ENCODE peak calls at places on chromosome 7, in six cellular contexts. P is fibroblast of mammary gland, H is right atrium auricular region, T is tibial artery, B is A549, F is foreskin fibroblast. S is an unnamed sample.

GRCh38 chr7:29639887-29640600 is 76.4 kb downstream of the PRR15 start:
- DNase-seq in F (no peak), T (no peak), B (no peak), P (no peak), H (no peak), S (no peak)

GRCh38 chr7:151430391-151431205 is 9.3 kb downstream of the CRYGN start:
- DNase-seq in F (no peak), B (no peak), T (no peak), P (no peak), H (no peak), S (no peak)

GRCh38 chr7:68470836-68471235 is 1127.4 kb upstream of the AUTS2 start:
- DNase-seq in F (no peak), T (no peak), B (no peak), H (no peak), P (no peak), S (no peak)

GRCh38 chr7:18505870-18506460 is 10.4 kb downstream of the HDAC9 start:
- DNase-seq in B (no peak), H (no peak), P (peak; percentile 48), F (peak; percentile 67), T (no peak), S (peak; percentile 60)

GRCh38 chr7:94135180-94135579 is 131.0 kb upstream of the BET1 start:
- DNase-seq in T (no peak), P (peak; percentile 22), F (peak; percentile 56), B (no peak), H (no peak), S (no peak)

GRCh38 chr7:21903074-21903786 is 42.5 kb downstream of the CDCA7L start:
- DNase-seq in P (peak; percentile 58), B (no peak), H (no peak), F (no peak), T (no peak), S (no peak)

GRCh38 chr7:29918850-29919249 is 70.8 kb downstream of the SCRN1 start:
- DNase-seq in H (no peak), T (no peak), B (no peak), F (no peak), P (no peak), S (no peak)

GRCh38 chr7:98802088-98802780 is 67.6 kb downstream of the TMEM130 start:
- DNase-seq in F (peak; percentile 81), T (peak; percentile 88), P (peak; percentile 72), H (no peak), B (peak; percentile 49), S (peak; percentile 68)

GRCh38 chr7:32243891-32244290 is 173.7 kb upstream of the PDE1C start:
- DNase-seq in T (no peak), F (no peak), P (no peak), B (no peak), H (no peak), S (no peak)

GRCh38 chr7:32536016-32536415 is 40.7 kb downstream of the AVL9 start:
- DNase-seq in H (no peak), B (no peak), P (no peak), F (peak; percentile 21), T (no peak), S (no peak)

GRCh38 chr7:6226194-6226799 is 46.1 kb downstream of the CYTH3 start:
- DNase-seq in B (peak; percentile 73), P (peak; percentile 83), F (peak; percentile 86), H (no peak), T (no peak), S (peak; percentile 93)

GRCh38 chr7:30740417-30741181 is 11.3 kb upstream of the INMT start:
- DNase-seq in H (peak; percentile 80), P (peak; percentile 63), B (peak; percentile 56), T (peak; percentile 84), F (peak; percentile 86), S (peak; percentile 57)

GRCh38 chr7:106462365-106462859 is 177.6 kb upstream of the NAMPT start:
- DNase-seq in B (peak; percentile 50), H (no peak), F (peak; percentile 67), P (peak; percentile 55), T (no peak), S (peak; percentile 40)

GRCh38 chr7:108686494-108686893 is 116.8 kb downstream of the DNAJB9 start:
- DNase-seq in F (no peak), B (no peak), P (no peak), T (no peak), H (no peak), S (no peak)

GRCh38 chr7:150876817-150877526 is 24.7 kb downstream of the AOC1 start:
- DNase-seq in H (peak; percentile 63), P (peak; percentile 95), F (peak; percentile 43), B (peak; percentile 76), T (no peak), S (peak; percentile 74)

GRCh38 chr7:16657656-16658279 is 11.8 kb downstream of the BZW2 start:
- DNase-seq in H (no peak), P (peak; percentile 94), F (peak; percentile 96), T (no peak), B (peak; percentile 77), S (peak; percentile 91)

GRCh38 chr7:120114626-120115025 is 158.3 kb upstream of the KCND2 start:
- DNase-seq in F (no peak), H (no peak), T (no peak), P (no peak), B (no peak), S (no peak)

GRCh38 chr7:85052056-85052737 is 134.7 kb downstream of the SEMA3D start:
- DNase-seq in F (no peak), H (no peak), P (no peak), B (no peak), T (no peak), S (no peak)

GRCh38 chr7:91357929-91358328 is 93.7 kb downstream of the FZD1 start:
- DNase-seq in H (no peak), P (peak; percentile 62), F (peak; percentile 58), T (no peak), B (no peak), S (peak; percentile 31)

GRCh38 chr7:110264288-110264687 is 826.6 kb upstream of the LRRN3 start:
- DNase-seq in T (no peak), P (no peak), B (no peak), H (no peak), F (no peak), S (no peak)

GRCh38 chr7:122689346-122690109 is 9.4 kb downstream of the RNF133 start:
- DNase-seq in F (no peak), T (no peak), B (no peak), H (no peak), P (no peak), S (no peak)

GRCh38 chr7:35780070-35780469 is 20.8 kb upstream of the SEPTIN7 start:
- DNase-seq in P (no peak), T (no peak), F (no peak), B (no peak), H (no peak), S (no peak)

DNA sequence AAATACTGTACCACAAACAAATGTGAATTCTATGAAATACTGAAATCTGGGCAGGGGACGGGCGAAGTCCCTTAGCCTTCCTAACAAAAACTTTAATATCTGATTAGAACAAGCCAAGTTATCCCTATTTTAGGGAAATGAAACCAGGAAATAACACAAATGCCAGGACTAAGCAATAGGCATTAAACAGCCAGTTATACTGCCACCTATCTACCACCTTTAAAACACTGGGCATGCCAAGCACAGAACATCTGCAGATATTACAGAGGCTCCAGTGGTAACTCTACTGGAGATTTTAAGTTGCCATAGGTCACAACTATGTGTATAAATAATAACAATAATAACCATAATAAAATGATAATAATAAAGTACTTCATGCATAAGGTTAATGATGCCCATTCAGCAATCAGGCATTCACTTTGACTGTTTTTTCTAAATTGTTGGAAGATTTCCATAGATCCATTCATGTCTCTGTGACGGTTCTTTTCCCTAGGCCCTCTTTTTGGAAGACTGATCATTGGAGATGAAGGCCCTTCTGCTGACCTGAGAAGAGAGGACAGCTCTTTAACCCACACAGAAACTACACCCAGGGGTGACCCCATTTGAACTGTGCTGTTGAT is 195.7 kb downstream of the CACNA2D1 start:
- DNase-seq in F (peak; percentile 49), H (no peak), T (no peak), P (peak; percentile 34), B (peak; percentile 38), S (peak; percentile 12)
- TF ChIP-seq CTCF in F (peak; percentile 52), H (peak; percentile 64), T (no peak), P (peak; percentile 74), B (peak; percentile 61), S (peak; percentile 51)

DNA sequence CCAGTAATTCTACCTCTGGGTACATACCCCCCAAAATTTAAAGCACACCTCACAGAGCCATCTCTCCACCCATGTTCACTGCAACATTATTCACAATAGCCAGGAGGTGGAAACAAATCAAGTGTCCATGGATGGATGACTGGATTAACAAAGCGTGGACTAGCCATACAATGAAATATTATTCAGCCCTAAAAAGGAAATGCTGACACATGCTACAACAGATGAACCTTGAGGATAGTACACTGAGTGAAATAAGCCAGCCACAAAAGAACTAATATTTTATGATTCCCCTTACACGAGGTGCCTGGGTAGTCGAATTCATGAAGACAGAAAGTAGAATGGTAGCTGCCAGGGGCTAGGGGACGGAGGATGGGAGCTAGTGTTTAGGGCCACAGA is 31.1 kb upstream of the PTPRN2 start:
- DNase-seq in H (no peak), P (no peak), B (no peak), T (no peak), F (no peak), S (no peak)
- TF ChIP-seq CTCF in H (no peak), P (no peak), B (no peak), T (no peak), F (no peak), S (no peak)

DNA sequence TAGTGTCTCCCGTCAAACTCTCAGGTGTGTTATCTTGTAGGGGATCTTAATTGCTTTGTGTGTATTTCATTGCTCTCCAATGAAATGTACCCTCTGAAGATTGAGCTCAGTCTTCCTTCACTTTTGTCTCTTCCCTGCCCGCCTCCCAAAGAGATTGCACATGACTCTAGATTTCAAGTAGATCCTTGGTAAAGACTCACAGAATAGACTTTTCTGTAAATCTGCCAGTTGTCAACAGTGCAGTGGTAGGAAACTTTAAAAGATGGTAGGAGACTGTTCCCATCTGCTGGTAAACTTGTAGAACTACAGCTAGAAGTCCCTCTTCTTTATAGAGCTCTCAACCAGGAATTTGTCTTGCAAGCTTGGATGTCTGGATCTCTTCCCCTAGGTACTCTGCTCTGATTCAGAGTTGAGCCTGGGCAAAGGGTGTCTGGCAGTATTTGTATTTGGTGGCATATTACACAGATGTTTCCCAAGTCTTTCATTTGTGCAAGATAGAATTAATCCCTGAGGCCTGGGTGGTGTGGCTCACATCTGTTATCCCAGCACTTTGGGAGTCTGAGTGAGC is 9.6 kb downstream of the CCL26 start:
- DNase-seq in B (peak; percentile 80), F (peak; percentile 76), P (peak; percentile 78), H (no peak), T (no peak), S (peak; percentile 81)
- TF ChIP-seq CTCF in B (peak; percentile 84), F (peak; percentile 70), P (peak; percentile 84), H (peak; percentile 84), T (peak; percentile 84), S (peak; percentile 94)

DNA sequence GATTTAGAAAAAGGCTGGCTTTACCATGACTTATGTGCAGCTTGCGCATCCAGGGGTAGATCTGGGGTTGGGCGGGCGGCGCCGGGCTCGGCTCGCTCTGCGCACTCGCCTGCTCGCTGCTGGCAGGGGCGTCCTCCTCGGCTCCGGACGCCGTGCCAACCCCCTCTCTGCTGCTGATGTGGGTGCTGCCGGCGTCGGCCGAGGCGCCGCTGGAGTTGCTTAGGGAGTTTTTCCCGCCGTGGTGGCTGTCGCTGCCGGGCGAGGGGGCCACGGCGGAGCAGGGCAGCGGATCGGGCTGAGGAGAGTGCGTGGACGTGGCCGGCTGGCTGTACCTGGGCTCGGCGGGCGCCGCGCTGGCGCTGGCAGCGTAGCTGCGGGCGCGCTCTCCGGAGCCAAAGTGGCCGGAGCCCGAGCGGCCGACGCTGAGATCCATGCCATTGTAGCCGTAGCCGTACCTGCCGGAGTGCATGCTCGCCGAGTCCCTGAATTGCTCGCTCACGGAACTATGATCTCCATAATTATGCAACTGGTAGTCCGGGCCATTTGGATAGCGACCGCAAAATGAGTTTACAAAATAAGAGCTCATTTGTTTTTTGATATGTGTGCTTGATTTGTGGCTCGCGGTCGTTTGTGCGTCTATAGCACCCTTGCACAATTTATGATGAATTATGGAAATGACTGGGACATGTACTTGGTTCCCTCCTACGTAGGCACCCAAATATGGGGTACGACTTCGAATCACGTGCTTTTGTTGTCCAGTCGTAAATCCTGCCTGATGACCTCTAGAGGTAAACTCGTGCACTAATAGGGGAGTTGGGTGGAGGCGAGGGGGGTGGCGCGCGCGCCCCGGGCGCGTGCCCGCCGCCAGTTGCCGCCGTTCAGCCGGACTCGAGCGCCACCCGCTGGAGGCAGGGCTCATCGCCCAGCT is at the start of gene HOXA5:
- DNase-seq in T (peak; percentile 73), F (peak; percentile 88), B (peak; percentile 96), H (no peak), P (peak; percentile 100), S (peak; percentile 85)
- TF ChIP-seq CTCF in T (peak; percentile 40), F (peak; percentile 70), B (peak; percentile 88), H (peak; percentile 63), P (peak; percentile 50), S (peak; percentile 45)